ENCODE peak calls at places on chromosomes 13 and 19, in six cellular contexts. S is B cell, M is fibroblast of mammary gland, U is keratinocyte, B is heart left ventricle, A is mesothelial cell of epicardium. H is an unnamed sample.

GRCh38 chr13:41019578-41020347 is 647 bp upstream of the ELF1 start:
- DNase-seq in S (no peak), B (no peak), U (no peak), A (no peak), M (no peak), H (no peak)

GRCh38 chr13:87295636-87296035 is 375.5 kb upstream of the SLITRK5 start:
- DNase-seq in U (no peak), S (no peak), A (no peak), B (no peak), M (no peak), H (no peak)

GRCh38 chr13:113393226-113393571 is 29.3 kb upstream of the GRTP1 start:
- DNase-seq in B (no peak), U (no peak), S (no peak), M (no peak), A (no peak), H (no peak)

GRCh38 chr13:46622918-46623256 is 69.9 kb downstream of the LRCH1 start:
- DNase-seq in U (no peak), A (no peak), B (peak; percentile 66), M (peak; percentile 92), S (no peak), H (no peak)

GRCh38 chr19:39099341-39099740 is 15.2 kb downstream of the ACP7 start:
- DNase-seq in U (no peak), M (no peak), B (no peak), S (no peak), A (no peak), H (no peak)

GRCh38 chr19:49908480-49909420 is 12.1 kb upstream of the IL4I1 start:
- DNase-seq in B (no peak), A (no peak), U (no peak), M (no peak), S (no peak), H (no peak)

GRCh38 chr19:28509079-28509895 is 703.7 kb downstream of the UQCRFS1 start:
- DNase-seq in S (no peak), M (no peak), B (no peak), U (no peak), A (no peak), H (no peak)

GRCh38 chr19:19538767-19539166 is 702 bp downstream of the CILP2 start:
- DNase-seq in U (no peak), A (no peak), B (no peak), M (no peak), S (no peak), H (no peak)

GRCh38 chr13:67303661-67304333 is 73.7 kb upstream of the PCDH9 start:
- DNase-seq in S (no peak), B (no peak), M (no peak), A (no peak), U (no peak), H (no peak)

GRCh38 chr13:21670883-21671792 is at the start of gene FGF9:
- DNase-seq in U (no peak), A (peak; percentile 82), M (peak; percentile 60), B (peak; percentile 65), S (peak; percentile 74), H (no peak)

GRCh38 chr19:41296323-41296935 is 13.5 kb upstream of the CCDC97 start:
- DNase-seq in B (no peak), M (no peak), S (no peak), U (no peak), A (no peak), H (no peak)

GRCh38 chr19:39145180-39145953 is 19.8 kb downstream of the PAK4 start:
- DNase-seq in S (no peak), B (no peak), M (no peak), A (no peak), U (no peak), H (no peak)

GRCh38 chr19:1245884-1246816 is 2.2 kb upstream of the MIDN start:
- DNase-seq in M (no peak), S (no peak), A (no peak), U (no peak), B (peak; percentile 82), H (no peak)

GRCh38 chr13:111153977-111154332 is 38.8 kb downstream of the ARHGEF7 start:
- DNase-seq in M (peak; percentile 26), S (peak; percentile 47), A (no peak), U (no peak), B (no peak), H (peak; percentile 29)
- TF ChIP-seq CTCF in M (no peak), S (peak; percentile 35), A (no peak), U (no peak), B (peak; percentile 24), H (no peak)

DNA sequence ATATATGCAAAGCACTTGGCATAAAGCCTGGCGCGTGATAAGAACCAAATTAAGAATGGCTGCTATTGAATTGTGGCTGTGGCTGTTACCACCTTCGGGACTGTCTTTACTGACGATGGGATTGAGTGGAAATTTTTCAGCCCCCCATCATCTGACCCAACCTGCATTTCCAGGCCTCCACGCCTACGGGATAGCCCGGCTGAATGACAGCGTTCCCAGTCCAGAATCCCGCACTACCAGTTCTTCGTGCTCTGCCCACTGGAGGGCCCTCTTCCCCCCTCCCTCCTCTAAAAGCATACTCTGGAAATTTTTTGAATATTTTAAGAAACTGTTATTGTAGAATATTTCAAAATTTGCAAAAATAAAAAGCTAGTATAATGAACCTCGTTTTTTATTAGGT is 11.0 kb downstream of the KRTDAP start:
- DNase-seq in S (no peak), M (no peak), U (no peak), A (no peak), B (no peak), H (no peak)
- TF ChIP-seq CTCF in S (no peak), M (no peak), U (no peak), A (no peak), B (no peak), H (no peak)

GRCh38 chr13:36724141-36724540 is 50.3 kb downstream of the SERTM1 start:
- DNase-seq in U (no peak), A (no peak), B (no peak), M (no peak), S (no peak), H (no peak)
- TF ChIP-seq CTCF in U (no peak), A (no peak), B (no peak), M (no peak), S (no peak), H (no peak)

DNA sequence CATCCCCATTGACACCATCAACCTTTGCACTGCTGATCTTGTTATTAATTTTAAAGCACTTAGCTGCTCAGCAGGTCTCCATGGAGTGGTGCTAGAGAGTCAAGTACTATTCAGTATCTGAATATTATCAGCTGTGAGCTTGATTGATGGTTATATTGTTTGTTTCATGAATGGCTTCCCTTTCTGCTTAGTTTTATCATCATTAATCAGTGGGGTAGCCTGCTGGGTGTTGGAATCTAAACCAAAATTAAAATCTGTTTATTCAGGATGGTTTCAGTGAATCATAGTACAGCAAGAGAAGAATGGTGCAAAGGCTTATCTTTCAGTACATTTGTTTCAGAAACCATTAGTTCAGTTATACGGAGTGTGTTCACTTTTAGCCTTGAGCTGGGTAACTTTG is 42.5 kb upstream of the SCEL start:
- DNase-seq in U (no peak), B (no peak), M (peak; percentile 51), S (no peak), A (no peak), H (no peak)
- TF ChIP-seq CTCF in U (peak; percentile 64), B (peak; percentile 36), M (peak; percentile 62), S (peak; percentile 61), A (no peak), H (no peak)

GRCh38 chr13:99446242-99446641 is 55.0 kb upstream of the TM9SF2 start:
- DNase-seq in M (no peak), S (no peak), A (no peak), U (no peak), B (no peak), H (no peak)
- TF ChIP-seq CTCF in M (no peak), S (no peak), A (no peak), U (no peak), B (no peak), H (no peak)

DNA sequence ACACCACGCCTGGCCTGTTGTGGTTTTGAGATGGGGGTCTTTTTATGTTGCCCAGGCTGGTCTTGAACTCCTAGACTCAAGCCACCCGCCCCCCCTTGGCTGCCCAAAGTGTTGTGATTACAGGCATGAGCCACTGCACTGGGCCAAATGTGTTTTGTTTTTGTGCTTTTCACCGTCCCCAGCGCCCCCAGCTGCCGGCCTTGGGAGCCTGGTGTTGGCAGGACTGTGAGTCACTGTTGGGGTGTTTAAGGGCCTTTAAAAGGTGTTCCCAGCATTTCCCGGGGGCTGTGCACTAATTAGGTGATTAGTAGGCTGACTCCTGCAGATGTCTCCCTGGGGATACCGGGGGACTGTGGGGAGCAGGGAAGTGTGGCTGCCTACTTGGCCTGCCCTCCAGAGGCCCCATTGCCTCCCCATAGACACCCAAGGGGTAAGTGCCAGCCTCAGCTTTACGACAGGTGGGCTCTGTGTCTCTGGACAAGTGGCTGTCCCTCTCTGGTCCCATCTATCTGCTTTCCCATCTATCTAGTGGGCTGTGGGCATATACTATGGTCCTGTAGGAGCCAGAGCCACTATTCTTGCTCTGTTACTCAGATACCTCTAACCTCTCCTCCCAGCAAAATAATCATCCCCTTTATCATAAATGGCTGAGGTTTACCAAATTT is 11.8 kb upstream of the TLE5 start:
- DNase-seq in B (no peak), S (no peak), M (peak; percentile 30), A (no peak), U (no peak), H (no peak)
- TF ChIP-seq CTCF in B (no peak), S (no peak), M (peak; percentile 12), A (no peak), U (no peak), H (no peak)

GRCh38 chr13:25301347-25302113 is at the start of gene NUP58:
- DNase-seq in S (peak; percentile 95), A (peak; percentile 86), U (peak; percentile 46), B (peak; percentile 95), M (peak; percentile 94), H (peak; percentile 70)
- TF ChIP-seq CTCF in S (no peak), A (no peak), U (no peak), B (no peak), M (no peak), H (no peak)

DNA sequence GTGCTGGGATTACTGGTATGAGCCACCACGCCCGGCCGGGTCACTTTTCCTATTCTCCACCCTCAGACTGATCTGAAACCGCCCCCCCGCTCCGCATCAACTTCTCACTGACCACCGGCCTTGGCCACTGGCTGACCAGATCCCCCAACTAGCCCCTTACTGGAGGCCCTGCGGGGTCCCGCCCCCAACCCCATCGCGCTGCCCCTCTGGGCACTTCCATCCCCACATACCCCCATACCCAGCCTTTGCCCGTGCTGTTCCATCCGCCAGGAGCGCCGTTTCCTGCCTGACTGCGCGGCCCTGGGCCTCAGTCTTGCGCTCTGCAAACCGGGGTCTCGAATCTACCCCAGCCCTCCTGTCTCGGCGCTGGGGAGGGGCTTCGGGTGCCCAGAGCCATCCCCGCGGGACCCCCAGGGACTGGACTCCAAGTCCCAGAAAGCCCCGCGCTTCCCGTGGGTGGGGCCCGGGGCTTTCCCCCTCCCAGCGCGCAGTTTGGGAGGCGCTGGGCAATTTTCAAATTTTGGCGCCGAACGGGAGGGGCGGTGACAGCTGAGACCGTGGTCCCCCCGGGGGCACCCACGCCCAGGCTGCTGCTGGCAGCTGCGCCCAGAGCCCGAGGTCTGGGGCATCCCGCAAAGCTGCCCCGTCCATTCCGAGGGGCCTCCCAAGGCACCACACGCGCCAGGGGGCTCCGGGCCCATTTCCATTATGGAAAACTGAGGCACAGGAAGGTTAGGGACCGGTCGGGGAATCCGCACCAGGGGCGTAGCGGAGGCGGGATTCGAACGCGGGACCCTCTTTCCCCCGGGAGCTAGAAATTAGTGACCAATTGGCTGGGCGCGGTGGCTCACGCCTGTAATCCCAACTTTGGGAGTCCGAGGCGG is 5.2 kb upstream of the LMNB2 start:
- DNase-seq in M (peak; percentile 77), U (no peak), S (peak; percentile 50), B (no peak), A (peak; percentile 55), H (no peak)
- TF ChIP-seq CTCF in M (no peak), U (no peak), S (no peak), B (no peak), A (no peak), H (no peak)